ENCODE peak calls at places on chromosomes 1 and 21, in five cellular contexts. C, E, M, X and Y are unnamed samples.

GRCh38 chr21:32595431-32595830 is 10.1 kb upstream of the TCP10L start:
- DNase-seq in C (no peak), E (no peak), M (no peak), X (no peak), Y (no peak)

GRCh38 chr1:72540674-72541073 is 258.3 kb upstream of the NEGR1 start:
- DNase-seq in C (no peak), E (no peak), M (no peak), X (no peak), Y (no peak)

GRCh38 chr1:245822997-245823396 is 668.2 kb downstream of the KIF26B start:
- DNase-seq in C (no peak), E (no peak), M (no peak), X (no peak), Y (peak)

GRCh38 chr1:245871881-245872280 is 635.2 kb downstream of the SMYD3 start:
- DNase-seq in C (no peak), E (no peak), M (no peak), X (no peak), Y (peak)

GRCh38 chr1:226210571-226211176 is 12.8 kb upstream of the MIXL1 start:
- DNase-seq in C (no peak), E (no peak), M (no peak), X (no peak), Y (no peak)

GRCh38 chr1:96845464-96845863 is 123.9 kb downstream of the PTBP2 start:
- DNase-seq in C (peak), E (no peak), M (peak), X (peak), Y (peak)

GRCh38 chr1:88549536-88549935 is 134.5 kb upstream of the PKN2 start:
- DNase-seq in C (no peak), E (no peak), M (no peak), X (no peak), Y (peak)

GRCh38 chr1:46037597-46037936 is 94.9 kb downstream of the PIK3R3 start:
- DNase-seq in C (no peak), E (no peak), M (no peak), X (no peak), Y (no peak)

GRCh38 chr21:29185633-29186032 is 55.2 kb downstream of the MAP3K7CL start:
- DNase-seq in C (no peak), E (no peak), M (no peak), X (no peak), Y (no peak)

GRCh38 chr1:117565745-117566455 is 39.9 kb upstream of the TENT5C start:
- DNase-seq in C (no peak), E (no peak), M (no peak), X (no peak), Y (no peak)

GRCh38 chr1:41359211-41360073 is 1.8 kb upstream of the FOXO6 start:
- DNase-seq in C (no peak), E (peak), M (no peak), X (no peak), Y (no peak)

DNA sequence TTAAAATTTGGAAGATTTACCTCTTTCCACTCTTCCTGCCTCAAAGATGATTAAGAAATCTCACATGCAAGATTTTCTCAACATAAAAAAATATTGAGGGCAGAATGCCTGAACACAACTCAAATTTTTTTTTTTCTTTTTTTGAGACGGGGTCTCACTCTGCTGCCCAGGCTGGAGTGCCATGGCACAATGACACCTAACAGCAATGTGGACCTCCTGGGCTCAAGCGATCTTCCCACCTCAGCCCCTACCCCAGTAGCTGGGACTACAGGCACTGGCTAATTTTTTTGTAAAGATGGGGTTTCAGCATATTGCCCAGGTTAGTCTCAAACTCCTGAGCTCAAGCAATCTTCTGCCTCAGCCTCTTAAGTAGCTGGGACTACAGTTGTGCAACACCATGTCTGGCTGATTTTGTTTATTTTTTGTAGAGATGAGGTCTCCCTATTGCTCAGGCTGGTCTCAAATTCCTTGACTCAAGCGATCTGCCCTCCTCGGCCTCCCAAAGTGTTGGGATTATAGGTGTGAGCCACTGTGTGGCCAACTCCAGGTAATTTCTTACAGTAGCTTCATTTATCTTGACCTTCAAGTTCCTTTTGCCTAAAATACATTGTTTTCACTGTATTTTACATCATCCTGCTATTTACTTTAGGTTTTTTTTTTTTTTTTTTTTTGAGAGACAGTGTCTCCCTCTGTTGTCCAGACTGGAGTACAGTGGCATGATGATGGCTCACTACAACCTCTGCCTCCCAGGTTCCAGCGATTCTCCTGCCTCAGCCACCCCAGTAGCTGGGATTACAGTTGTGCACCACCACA is 10.4 kb downstream of the NUCKS1 start:
- DNase-seq in C (no peak), E (no peak), M (no peak), X (no peak), Y (peak)
- TF ChIP-seq CTCF in C (no peak), E (no peak), M (no peak), X (no peak), Y (peak)

DNA sequence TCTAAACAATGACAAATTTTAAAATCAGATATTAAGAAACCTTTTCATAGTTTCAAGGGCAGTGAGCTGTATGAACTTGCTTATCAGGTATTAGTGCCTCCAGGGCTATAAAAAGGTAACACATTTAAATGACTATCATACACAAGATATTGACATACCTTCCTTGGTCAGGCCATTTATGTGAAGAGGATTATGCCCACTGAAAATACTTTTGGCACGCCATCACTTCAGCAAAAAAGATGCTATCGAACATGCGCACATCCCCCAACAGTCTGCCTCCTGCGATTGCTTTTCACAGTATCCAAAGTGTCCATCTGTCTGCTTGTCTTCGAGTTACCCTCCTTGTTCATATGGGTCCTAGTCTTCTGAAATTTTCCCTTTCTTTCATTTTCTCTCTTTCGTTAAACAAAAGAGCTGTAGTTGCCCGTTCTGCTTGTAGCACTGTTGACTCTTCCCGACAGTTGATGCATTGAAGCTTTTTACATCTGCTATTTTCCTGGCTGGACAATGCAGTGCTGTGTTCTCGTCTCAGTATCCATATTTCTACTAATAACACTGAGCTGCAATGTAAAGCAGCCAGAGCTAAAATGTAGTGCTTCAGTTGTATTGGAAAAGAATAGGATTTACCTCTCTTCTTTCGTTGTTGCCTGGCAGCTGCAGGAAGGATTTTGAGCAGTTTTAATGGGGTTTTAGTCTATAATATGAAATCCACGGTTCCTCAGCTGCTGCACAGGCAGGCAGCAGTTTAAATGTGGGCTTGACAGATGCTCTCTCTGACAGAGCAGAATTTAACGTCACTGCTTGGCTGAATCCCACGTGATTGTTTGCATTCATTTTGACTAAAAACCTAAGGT is at the start of gene B3GALT2:
- DNase-seq in C (no peak), E (no peak), M (no peak), X (no peak), Y (peak)
- H3K4me3 ChIP-seq in C (peak), E (peak), M (no peak), X (no peak), Y (peak)

GRCh38 chr1:205353612-205354011 is 3.1 kb downstream of the KLHDC8A start:
- DNase-seq in C (no peak), E (no peak), M (no peak), X (no peak), Y (no peak)

GRCh38 chr1:205348559-205349477 is 7.9 kb downstream of the KLHDC8A start:
- DNase-seq in C (no peak), E (no peak), M (no peak), X (peak), Y (no peak)

GRCh38 chr1:205351984-205352713 is 4.6 kb downstream of the KLHDC8A start:
- DNase-seq in C (no peak), E (no peak), M (no peak), X (no peak), Y (peak)

GRCh38 chr1:205350124-205350523 is 6.6 kb downstream of the KLHDC8A start:
- DNase-seq in C (no peak), E (no peak), M (no peak), X (no peak), Y (no peak)

GRCh38 chr1:205350626-205351235 is 6.0 kb downstream of the KLHDC8A start:
- DNase-seq in C (no peak), E (no peak), M (no peak), X (no peak), Y (no peak)
- TF ChIP-seq CTCF in C (no peak), E (no peak), M (no peak), X (no peak), Y (no peak)

GRCh38 chr1:230068952-230069684 is 2.1 kb downstream of the GALNT2 start:
- DNase-seq in C (no peak), E (no peak), M (peak), X (peak), Y (no peak)

GRCh38 chr1:230067871-230068814 is 1.1 kb downstream of the GALNT2 start:
- DNase-seq in C (peak), E (peak), M (peak), X (peak), Y (peak)

GRCh38 chr1:230071316-230071715 is 4.3 kb downstream of the GALNT2 start:
- DNase-seq in C (no peak), E (no peak), M (no peak), X (no peak), Y (no peak)

GRCh38 chr1:230070321-230071208 is 3.5 kb downstream of the GALNT2 start:
- DNase-seq in C (peak), E (no peak), M (no peak), X (no peak), Y (no peak)

DNA sequence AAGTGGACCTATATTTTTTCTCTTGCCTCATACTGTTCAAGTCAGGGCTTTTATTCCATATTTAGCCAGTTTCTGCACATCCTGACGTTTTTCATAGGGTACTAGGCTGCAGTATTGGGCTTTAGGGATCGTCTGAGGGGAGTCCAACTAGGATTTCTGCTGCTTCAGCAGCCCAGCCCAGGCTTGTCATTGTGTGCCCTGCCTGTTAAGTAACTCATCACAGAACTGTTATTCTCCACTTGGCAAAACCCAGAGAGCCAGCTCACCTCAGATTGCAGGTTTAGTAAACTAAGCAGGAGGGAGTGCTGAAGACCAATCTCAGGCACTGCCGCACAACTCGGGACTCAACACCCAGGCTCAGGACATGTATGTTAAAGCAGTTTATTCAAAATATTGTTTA is 2.8 kb downstream of the GALNT2 start:
- DNase-seq in C (peak), E (no peak), M (no peak), X (no peak), Y (no peak)
- H3K4me3 ChIP-seq in C (peak), E (peak), M (no peak), X (no peak), Y (no peak)

DNA sequence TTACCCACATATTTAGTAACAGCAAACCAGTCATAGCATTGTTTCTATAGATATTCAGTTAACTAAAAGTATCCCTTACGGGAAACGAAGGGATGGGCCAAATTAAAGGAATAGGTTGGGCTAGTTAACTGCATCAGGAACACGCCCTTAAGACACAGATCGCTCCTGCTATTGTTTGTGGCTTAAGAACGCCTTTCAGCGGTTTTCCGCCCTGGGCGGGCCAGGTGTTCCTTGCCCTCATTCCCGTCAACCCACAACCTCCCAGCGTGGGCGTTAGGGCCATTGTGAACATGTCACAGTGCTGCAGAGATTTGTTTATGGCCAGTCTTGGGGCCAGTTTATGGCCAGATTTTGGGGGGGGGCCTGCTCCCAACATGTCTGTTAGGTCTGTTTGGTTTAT is 14.7 kb downstream of the TNFRSF18 start:
- DNase-seq in C (peak), E (no peak), M (no peak), X (no peak), Y (no peak)
- TF ChIP-seq CTCF in C (no peak), E (no peak), M (no peak), X (no peak), Y (no peak)

GRCh38 chr21:46284077-46284644 is 1.2 kb downstream of the MCM3AP start:
- DNase-seq in C (no peak), E (no peak), M (no peak), X (no peak), Y (no peak)
- H3K4me3 ChIP-seq in C (no peak), E (peak), M (no peak), X (peak), Y (no peak)

GRCh38 chr1:37930246-37931142 is 16.4 kb downstream of the INPP5B start:
- DNase-seq in C (no peak), E (peak), M (peak), X (peak), Y (peak)

GRCh38 chr1:37926061-37926924 is 20.6 kb downstream of the INPP5B start:
- DNase-seq in C (no peak), E (no peak), M (no peak), X (peak), Y (no peak)

GRCh38 chr1:37932759-37933158 is 14.1 kb downstream of the INPP5B start:
- DNase-seq in C (no peak), E (no peak), M (no peak), X (no peak), Y (peak)

GRCh38 chr1:37931148-37931492 is 15.7 kb downstream of the INPP5B start:
- DNase-seq in C (no peak), E (no peak), M (peak), X (no peak), Y (no peak)

GRCh38 chr1:37931493-37932158 is 15.2 kb downstream of the INPP5B start:
- DNase-seq in C (peak), E (peak), M (peak), X (peak), Y (peak)
- TF ChIP-seq CTCF in C (no peak), E (no peak), M (no peak), X (no peak), Y (no peak)

DNA sequence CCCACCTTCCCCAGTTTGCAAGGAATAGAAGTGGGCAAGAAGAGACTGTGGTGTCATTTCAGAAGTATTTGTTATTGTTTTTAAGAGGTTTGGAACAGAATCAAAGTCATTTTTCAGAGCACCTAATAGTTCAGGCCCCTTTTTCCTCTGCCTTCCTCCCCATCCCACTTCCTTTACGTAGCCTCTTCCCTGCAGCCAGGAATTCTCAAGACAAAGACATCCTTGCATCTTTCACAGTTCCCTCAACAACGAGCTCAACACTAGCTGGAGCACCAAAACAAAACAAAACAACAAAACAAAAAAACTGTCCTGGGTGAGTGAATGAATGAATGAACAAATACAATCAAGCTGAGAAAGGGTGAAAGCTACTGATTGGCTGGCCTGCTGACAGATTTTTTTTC is 7.0 kb downstream of the PALMD start:
- DNase-seq in C (no peak), E (no peak), M (no peak), X (no peak), Y (no peak)
- H3K4me3 ChIP-seq in C (no peak), E (no peak), M (no peak), X (no peak), Y (no peak)

GRCh38 chr1:47709302-47710074 is 271.6 kb downstream of the FOXD2 start:
- DNase-seq in C (peak), E (no peak), M (peak), X (no peak), Y (no peak)
- TF ChIP-seq CTCF in C (peak), E (peak), M (peak), X (no peak), Y (peak)

GRCh38 chr1:12209495-12209832 is 20.4 kb upstream of the VPS13D start:
- DNase-seq in C (no peak), E (no peak), M (no peak), X (no peak), Y (no peak)
- H3K4me3 ChIP-seq in C (no peak), E (no peak), M (no peak), X (no peak), Y (no peak)